ENCODE peak calls at places on chromosomes 4 and X, in nine cellular contexts. C is NCI-H1105 treated with DMSO at 0.1 percent for 48 hours; H is kidney; P is neural progenitor cell; U is right lobe of liver; O is ELR; J is activated gamma-delta T cell; T is stimulated activated naive CD8-positive, alpha-beta T cell treated with anti-CD3 and anti-CD28 coated beads, Interleukin-15, Interleukin-2, amounts not matched to agents 100 U/mL and 50 U/mL, for 24 hours; B is NCI-H460. Z is an unnamed sample.

GRCh38 chr4:89657931-89658700 is 178.8 kb downstream of the SNCA start:
- DNase-seq in C (peak), H (no peak), P (peak), U (no peak), O (peak), J (no peak), T (no peak), B (peak), Z (no peak)

GRCh38 chr4:173167793-173168395 is 717 bp upstream of the GALNT7 start:
- DNase-seq in C (peak), H (peak), P (peak), U (peak), O (peak), J (peak), T (peak), B (no peak), Z (no peak)

GRCh38 chrX:25941087-25941486 is 197.1 kb upstream of the MAGEB18 start:
- DNase-seq in C (no peak), H (no peak), P (no peak), U (no peak), O (no peak), J (no peak), T (no peak), B (no peak), Z (no peak)

GRCh38 chrX:119417842-119418241 is 18.7 kb downstream of the SLC25A43 start:
- DNase-seq in C (no peak), H (no peak), P (no peak), U (no peak), O (peak), J (no peak), T (no peak), B (no peak), Z (no peak)

GRCh38 chr4:80265571-80266266 is 745 bp upstream of the FGF5 start:
- DNase-seq in C (peak), H (no peak), P (peak), U (no peak), O (peak), J (no peak), T (no peak), B (no peak), Z (peak)

GRCh38 chr4:41957634-41958033 is 22.4 kb downstream of the TMEM33 start:
- DNase-seq in C (peak), H (no peak), P (peak), U (no peak), O (peak), J (no peak), T (no peak), B (peak), Z (no peak)

GRCh38 chrX:71909956-71910355 is 689 bp upstream of the NHSL2 start:
- DNase-seq in C (no peak), H (peak), P (peak), U (peak), O (peak), J (no peak), T (no peak), B (no peak), Z (no peak)

GRCh38 chr4:14257903-14258302 is 630.4 kb upstream of the BOD1L1 start:
- DNase-seq in C (no peak), H (no peak), P (no peak), U (no peak), O (no peak), J (no peak), T (no peak), B (no peak), Z (no peak)

GRCh38 chr4:38449506-38450174 is 214.4 kb upstream of the KLF3 start:
- DNase-seq in C (no peak), H (no peak), P (no peak), U (peak), O (peak), J (no peak), T (no peak), B (no peak), Z (no peak)